ENCODE peak calls at places on chromosomes 12 and 14, in six cellular contexts. Z, N, X, U, J and B are unnamed samples.

GRCh38 chr12:116879509-116880212 is 1.6 kb downstream of the HRK start:
- DNase-seq in Z (peak; percentile 59), N (no peak), X (no peak), U (no peak), J (no peak), B (no peak)

GRCh38 chr12:124448241-124448954 is 119.0 kb downstream of the NCOR2 start:
- DNase-seq in Z (no peak), N (no peak), X (no peak), U (no peak), J (no peak), B (no peak)

GRCh38 chr12:95402096-95402495 is 71.9 kb upstream of the METAP2 start:
- DNase-seq in Z (no peak), N (no peak), X (no peak), U (no peak), J (no peak), B (no peak)

GRCh38 chr12:115257791-115258190 is 573.8 kb upstream of the TBX3 start:
- DNase-seq in Z (no peak), N (peak; percentile 69), X (no peak), U (no peak), J (peak; percentile 74), B (no peak)

GRCh38 chr12:105221588-105222325 is 14.2 kb downstream of the APPL2 start:
- DNase-seq in Z (no peak), N (no peak), X (no peak), U (no peak), J (no peak), B (no peak)

GRCh38 chr14:93965968-93966474 is 10.3 kb downstream of the ASB2 start:
- DNase-seq in Z (no peak), N (no peak), X (no peak), U (no peak), J (no peak), B (no peak)

GRCh38 chr12:2258035-2258434 is 205.2 kb downstream of the CACNA1C start:
- DNase-seq in Z (no peak), N (no peak), X (no peak), U (no peak), J (peak; percentile 50), B (no peak)

GRCh38 chr14:100106260-100106659 is 41.0 kb downstream of the EVL start:
- DNase-seq in Z (no peak), N (no peak), X (no peak), U (no peak), J (no peak), B (no peak)

GRCh38 chr12:120252071-120252906 is 13.2 kb downstream of the PXN start:
- DNase-seq in Z (no peak), N (no peak), X (no peak), U (no peak), J (no peak), B (no peak)

GRCh38 chr14:68948686-68949085 is 30.4 kb downstream of the ACTN1 start:
- DNase-seq in Z (no peak), N (no peak), X (no peak), U (no peak), J (no peak), B (no peak)

GRCh38 chr14:75340921-75341320 is 62.3 kb downstream of the FOS start:
- DNase-seq in Z (no peak), N (peak; percentile 82), X (no peak), U (peak; percentile 97), J (no peak), B (peak; percentile 97)

GRCh38 chr12:52232916-52233461 is at the start of gene KRT7:
- DNase-seq in Z (peak; percentile 29), N (no peak), X (no peak), U (no peak), J (no peak), B (no peak)

GRCh38 chr12:12087693-12088034 is 16.9 kb downstream of the BCL2L14 start:
- DNase-seq in Z (no peak), N (no peak), X (no peak), U (no peak), J (no peak), B (no peak)

GRCh38 chr14:95281560-95282176 is 38.0 kb downstream of the CLMN start:
- DNase-seq in Z (no peak), N (no peak), X (no peak), U (no peak), J (no peak), B (no peak)

GRCh38 chr14:71659165-71659564 is 273.1 kb upstream of the RGS6 start:
- DNase-seq in Z (no peak), N (peak; percentile 39), X (no peak), U (no peak), J (peak; percentile 43), B (no peak)

GRCh38 chr14:76352639-76353281 is 23.2 kb upstream of the ESRRB start:
- DNase-seq in Z (peak; percentile 95), N (peak; percentile 53), X (peak; percentile 84), U (peak; percentile 26), J (peak; percentile 44), B (peak; percentile 24)

GRCh38 chr12:50110762-50111416 is 1.1 kb upstream of the COX14 start:
- DNase-seq in Z (peak; percentile 68), N (peak; percentile 42), X (no peak), U (peak; percentile 85), J (peak; percentile 31), B (peak; percentile 36)

GRCh38 chr12:47207005-47207717 is 127.4 kb upstream of the AMIGO2 start:
- DNase-seq in Z (no peak), N (no peak), X (no peak), U (no peak), J (no peak), B (no peak)

GRCh38 chr14:101772770-101773169 is 11.3 kb downstream of the PPP2R5C start:
- DNase-seq in Z (no peak), N (no peak), X (no peak), U (no peak), J (no peak), B (no peak)

DNA sequence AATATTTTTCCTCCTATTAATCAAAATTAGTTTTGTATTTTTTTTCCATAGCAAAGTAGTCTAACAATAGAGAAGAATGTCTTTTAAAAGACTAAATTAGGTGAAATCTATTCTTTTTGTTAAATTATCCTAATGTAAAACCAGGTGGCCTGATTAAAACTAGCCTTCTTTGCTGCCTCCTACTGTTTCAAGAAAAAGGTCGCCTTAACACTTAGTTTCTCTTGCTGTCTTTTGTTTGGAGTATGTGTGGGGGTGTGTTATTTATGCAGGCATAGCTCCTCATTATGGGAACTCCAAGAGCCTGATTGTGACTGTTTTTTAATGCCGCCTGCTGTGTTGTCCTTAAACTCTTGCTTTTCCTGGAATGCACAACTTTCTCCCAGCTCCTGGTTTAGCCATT is 855.3 kb downstream of the DIO2 start:
- DNase-seq in Z (no peak), N (peak; percentile 19), X (no peak), U (no peak), J (no peak), B (no peak)
- TF ChIP-seq CTCF in Z (no peak), N (no peak), X (no peak), U (no peak), J (no peak), B (peak; percentile 15)

DNA sequence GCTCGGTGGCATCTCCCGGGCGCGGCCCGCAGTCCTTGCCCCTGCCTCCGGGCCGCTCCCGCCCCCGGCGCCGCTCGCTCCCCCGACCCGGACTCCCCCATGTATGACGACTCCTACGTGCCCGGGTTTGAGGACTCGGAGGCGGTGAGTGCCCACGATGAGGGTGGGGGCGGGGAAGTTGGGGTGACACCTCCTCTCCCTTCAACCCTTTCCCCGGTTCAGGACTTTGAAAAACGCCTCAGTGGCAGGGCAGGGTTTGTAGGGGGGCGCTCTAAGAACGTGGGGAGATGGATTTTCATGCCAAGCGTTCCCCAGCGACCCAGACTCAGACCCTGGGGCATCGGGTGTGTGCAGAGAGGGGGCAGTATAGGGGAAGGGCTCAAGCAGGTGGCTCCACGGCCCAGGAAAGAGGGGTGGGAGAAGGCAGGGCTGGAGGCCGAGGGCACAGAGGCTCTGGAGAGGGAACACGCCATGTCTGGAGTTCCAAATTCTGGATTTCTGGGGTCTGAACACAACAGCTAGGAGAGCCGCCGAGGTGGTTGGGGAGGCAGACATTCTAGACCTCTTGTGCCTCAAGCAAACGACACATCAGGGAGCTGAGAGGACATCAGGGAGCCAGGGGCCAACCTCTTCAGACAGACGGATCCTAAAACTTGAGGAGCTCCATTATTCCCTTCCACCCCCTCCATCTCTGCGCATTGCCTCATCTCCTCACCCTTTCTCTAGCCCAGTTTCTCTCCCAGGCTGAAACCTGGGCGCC is 715 bp downstream of the CACNB3 start:
- DNase-seq in Z (no peak), N (no peak), X (no peak), U (no peak), J (no peak), B (no peak)
- TF ChIP-seq CTCF in Z (no peak), N (no peak), X (peak; percentile 35), U (no peak), J (peak; percentile 5), B (no peak)

DNA sequence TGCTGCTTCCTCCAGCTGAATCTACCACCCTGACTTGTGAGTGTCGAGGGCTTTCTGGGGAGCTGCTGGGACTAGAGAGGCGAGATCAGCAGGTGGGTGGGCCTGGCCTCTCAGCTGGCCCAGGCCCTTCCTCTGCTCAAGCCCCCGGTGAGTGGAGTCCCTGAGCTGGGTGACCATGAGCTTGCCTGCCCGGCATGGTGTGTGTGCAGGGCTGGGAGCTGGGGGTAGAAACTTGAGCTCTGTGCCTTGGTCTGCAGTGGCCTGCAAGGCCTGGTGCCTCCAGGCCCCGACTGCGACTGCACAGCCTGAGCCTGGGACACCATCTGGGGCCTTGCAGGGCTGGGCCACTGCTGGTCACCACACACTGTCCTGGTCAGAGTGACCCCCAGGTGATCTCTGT is 67.4 kb downstream of the KIF26A start:
- DNase-seq in Z (no peak), N (no peak), X (no peak), U (no peak), J (no peak), B (no peak)
- TF ChIP-seq CTCF in Z (no peak), N (no peak), X (no peak), U (no peak), J (no peak), B (no peak)

GRCh38 chr14:37018571-37019240 is 153.7 kb downstream of the SLC25A21 start:
- DNase-seq in Z (no peak), N (no peak), X (no peak), U (no peak), J (no peak), B (no peak)

GRCh38 chr14:37027188-37027824 is 145.1 kb downstream of the SLC25A21 start:
- DNase-seq in Z (no peak), N (peak; percentile 40), X (no peak), U (no peak), J (no peak), B (no peak)

GRCh38 chr14:37019488-37019887 is 152.9 kb downstream of the SLC25A21 start:
- DNase-seq in Z (no peak), N (no peak), X (no peak), U (no peak), J (no peak), B (no peak)

GRCh38 chr14:37021406-37021805 is 151.0 kb downstream of the SLC25A21 start:
- DNase-seq in Z (no peak), N (no peak), X (no peak), U (no peak), J (no peak), B (no peak)

DNA sequence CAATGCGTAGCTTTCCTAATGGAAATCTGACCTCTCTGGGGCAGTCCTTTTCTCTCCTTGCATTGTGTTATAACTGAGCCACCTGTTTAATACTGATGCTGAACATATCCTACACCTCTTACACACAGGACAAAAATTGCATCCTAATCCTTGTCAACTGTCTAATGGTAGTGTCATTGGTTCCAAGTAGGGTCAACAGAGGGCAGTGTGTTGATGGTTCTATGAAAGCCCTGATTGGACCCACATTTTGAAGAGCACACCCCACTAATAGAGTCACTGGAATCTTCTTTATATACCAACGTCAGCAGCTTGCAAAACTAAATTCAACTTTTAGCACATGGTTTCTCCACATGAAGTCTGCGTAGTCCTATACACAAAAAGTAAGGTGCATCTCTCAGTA is 148.2 kb downstream of the SLC25A21 start:
- DNase-seq in Z (no peak), N (no peak), X (no peak), U (no peak), J (no peak), B (no peak)
- TF ChIP-seq CTCF in Z (no peak), N (peak; percentile 7), X (no peak), U (no peak), J (no peak), B (no peak)

GRCh38 chr12:20946732-20947131 is 136.2 kb downstream of the SLCO1B3 start:
- DNase-seq in Z (peak; percentile 49), N (peak; percentile 16), X (no peak), U (no peak), J (peak; percentile 12), B (no peak)
- TF ChIP-seq CTCF in Z (peak; percentile 65), N (peak; percentile 44), X (peak; percentile 75), U (no peak), J (peak; percentile 42), B (no peak)